ENCODE peak calls at places on chromosome 9, in six cellular contexts. T is HepG2, G is upper lobe of right lung, I is AG04449, O is A673, Z is GM12865. V is an unnamed sample.

GRCh38 chr9:81116340-81117207 is 572.8 kb downstream of the TLE1 start:
- DNase-seq in T (no peak), G (no peak), I (no peak), O (no peak), Z (no peak), V (no peak)

GRCh38 chr9:89492586-89492985 is 5.3 kb downstream of the SEMA4D start:
- DNase-seq in T (no peak), G (no peak), I (no peak), O (no peak), Z (no peak), V (no peak)

GRCh38 chr9:96109718-96110351 is 192.1 kb downstream of the HSD17B3 start:
- DNase-seq in T (no peak), G (no peak), I (no peak), O (no peak), Z (no peak), V (no peak)

GRCh38 chr9:133056533-133056932 is 5.2 kb upstream of the CEL start:
- DNase-seq in T (no peak), G (no peak), I (no peak), O (no peak), Z (no peak), V (no peak)

GRCh38 chr9:87290241-87290700 is 207.4 kb upstream of the DAPK1 start:
- DNase-seq in T (no peak), G (no peak), I (no peak), O (peak), Z (no peak), V (no peak)

GRCh38 chr9:135739271-135740220 is 37.6 kb downstream of the KCNT1 start:
- DNase-seq in T (no peak), G (no peak), I (no peak), O (no peak), Z (no peak), V (no peak)

GRCh38 chr9:78030553-78031270 is 899 bp downstream of the GNAQ start:
- DNase-seq in T (no peak), G (peak), I (no peak), O (peak), Z (no peak), V (no peak)

GRCh38 chr9:136151848-136152542 is 33.3 kb upstream of the TMEM250 start:
- DNase-seq in T (no peak), G (no peak), I (no peak), O (no peak), Z (no peak), V (no peak)

GRCh38 chr9:21687351-21687750 is 115.1 kb upstream of the MTAP start:
- DNase-seq in T (no peak), G (no peak), I (no peak), O (no peak), Z (no peak), V (no peak)

GRCh38 chr9:108903437-108904103 is 30.4 kb downstream of the ELP1 start:
- DNase-seq in T (no peak), G (no peak), I (no peak), O (no peak), Z (no peak), V (no peak)
- H3K4me3 ChIP-seq in T (no peak), G (no peak), I (no peak), O (no peak), Z (no peak), V (no peak)

GRCh38 chr9:36023260-36024048 is 13.3 kb upstream of the RECK start:
- DNase-seq in T (peak), G (peak), I (no peak), O (peak), Z (peak), V (peak)
- TF ChIP-seq CTCF in T (peak), G (peak), I (peak), O (peak), Z (peak), V (peak)

GRCh38 chr9:114156658-114157421 is 1.5 kb downstream of the COL27A1 start:
- DNase-seq in T (no peak), G (peak), I (peak), O (peak), Z (no peak), V (no peak)
- H3K4me3 ChIP-seq in T (peak), G (peak), I (peak), O (peak), Z (no peak), V (no peak)

DNA sequence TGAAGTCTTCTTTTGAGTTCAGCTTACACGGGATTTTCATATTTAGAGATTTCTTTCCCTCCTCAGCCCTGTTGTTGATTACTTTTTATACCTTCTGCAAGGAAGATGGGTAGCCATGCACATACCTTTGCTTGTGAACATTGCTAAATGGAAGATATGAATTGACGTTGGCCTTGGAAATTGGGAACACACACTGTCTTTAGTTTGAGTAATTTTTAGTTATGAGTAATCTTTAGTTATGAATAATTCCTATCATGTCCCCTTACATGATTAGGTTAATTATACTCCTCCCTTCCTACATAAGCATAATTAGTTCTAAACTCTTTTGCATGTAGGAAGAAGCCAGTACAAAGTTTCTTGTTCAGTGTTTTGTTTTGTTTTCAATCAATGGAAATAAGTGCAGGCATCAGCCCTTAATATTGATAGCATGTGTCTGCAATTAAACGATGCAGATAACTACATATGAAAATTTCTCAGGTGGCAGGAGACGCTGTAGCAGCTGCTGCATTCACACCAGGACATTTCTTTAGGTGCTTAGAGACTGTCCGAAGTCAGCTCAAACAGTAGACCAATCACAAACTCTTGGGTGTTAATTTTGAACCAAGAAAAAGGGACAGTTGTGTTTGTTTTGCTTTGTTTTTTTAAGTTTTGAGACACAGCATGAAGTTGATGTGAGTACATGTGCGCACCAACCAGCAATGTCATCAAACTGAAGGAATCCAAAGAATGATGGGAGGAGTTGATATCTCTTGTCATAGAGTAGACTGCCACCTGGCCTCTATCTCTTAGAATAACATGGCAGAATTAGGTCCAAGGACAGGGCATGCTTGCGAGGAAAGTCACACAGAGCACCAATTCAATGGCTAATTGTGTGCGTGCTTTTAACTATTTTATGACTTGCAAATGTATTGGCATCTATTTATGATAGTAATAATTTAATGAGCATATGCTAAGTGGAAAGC is 51.4 kb downstream of the SMARCA2 start:
- DNase-seq in T (peak), G (no peak), I (no peak), O (peak), Z (no peak), V (no peak)
- TF ChIP-seq CTCF in T (peak), G (peak), I (no peak), O (peak), Z (no peak), V (peak)

DNA sequence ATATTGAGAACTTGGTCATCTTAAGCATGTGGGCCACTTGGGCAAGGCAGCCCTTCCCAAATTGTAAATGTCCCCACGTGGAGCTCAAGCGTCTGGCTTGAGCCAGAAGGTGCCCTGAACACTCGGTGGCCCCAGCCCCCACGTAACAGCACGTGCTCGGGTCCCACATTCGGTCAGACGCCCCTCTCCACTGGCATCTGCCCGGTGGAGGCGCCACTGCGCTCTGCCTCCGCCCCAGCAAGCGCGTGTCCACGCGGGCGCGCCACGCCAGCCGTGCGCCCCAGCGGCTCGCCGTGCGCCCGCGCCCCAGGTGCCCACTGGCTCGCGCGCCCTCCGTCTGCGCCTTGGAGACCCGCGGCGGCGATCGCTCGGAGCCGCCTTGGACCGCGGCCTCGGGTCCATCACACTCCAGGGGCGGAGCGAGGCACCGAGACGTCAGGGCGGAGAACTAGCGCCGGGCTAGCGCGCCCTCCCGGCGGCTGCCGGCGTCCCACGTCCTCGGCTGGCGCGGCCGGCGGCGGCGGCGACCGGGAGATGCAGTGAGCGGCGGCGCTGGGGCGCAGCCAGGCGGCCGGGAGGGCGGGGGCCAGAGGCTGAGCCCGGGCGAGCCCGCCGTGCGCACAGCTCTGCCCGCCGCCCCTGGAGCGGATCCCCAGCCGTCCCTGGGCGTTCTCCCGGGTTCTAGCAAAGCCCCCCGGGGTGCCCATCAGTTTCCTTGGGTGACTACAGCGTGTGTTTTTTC is at the start of gene PALM2AKAP2:
- DNase-seq in T (no peak), G (peak), I (no peak), O (peak), Z (peak), V (no peak)
- H3K4me3 ChIP-seq in T (peak), G (peak), I (peak), O (peak), Z (no peak), V (no peak)

GRCh38 chr9:130893250-130894101 is 3.1 kb downstream of the QRFP start:
- DNase-seq in T (no peak), G (peak), I (no peak), O (no peak), Z (no peak), V (no peak)
- TF ChIP-seq CTCF in T (peak), G (peak), I (peak), O (no peak), Z (no peak), V (no peak)

V was measured in GM12864.